ENCODE peak calls at places on chromosomes 1 and 21, in five cellular contexts. One of them, this sample, is unnamed.

GRCh38 chr1:204685236-204686006 is at the start of gene LRRN2:
- DNase-seq in pancreas: no peak
- DNase-seq in coronary artery: no peak
- DNase-seq in CD8-positive, alpha-beta memory T cell: no peak
- DNase-seq in heart right ventricle: peak; percentile 33
- DNase-seq in this sample: peak; percentile 92

GRCh38 chr21:39020751-39021474 is 162.3 kb downstream of the PSMG1 start:
- DNase-seq in pancreas: no peak
- DNase-seq in coronary artery: no peak
- DNase-seq in CD8-positive, alpha-beta memory T cell: no peak
- DNase-seq in heart right ventricle: no peak
- DNase-seq in this sample: no peak

GRCh38 chr1:52632732-52633290 is at the start of gene SHISAL2A:
- DNase-seq in pancreas: peak; percentile 61
- DNase-seq in coronary artery: no peak
- DNase-seq in CD8-positive, alpha-beta memory T cell: peak; percentile 83
- DNase-seq in heart right ventricle: peak; percentile 40
- DNase-seq in this sample: peak; percentile 65

GRCh38 chr1:39571178-39571483 is 5.5 kb downstream of the PABPC4 start:
- DNase-seq in pancreas: no peak
- DNase-seq in coronary artery: no peak
- DNase-seq in CD8-positive, alpha-beta memory T cell: no peak
- DNase-seq in heart right ventricle: no peak
- DNase-seq in this sample: no peak

GRCh38 chr1:216805233-216805632 is 82.0 kb upstream of the ESRRG start:
- DNase-seq in pancreas: no peak
- DNase-seq in coronary artery: no peak
- DNase-seq in CD8-positive, alpha-beta memory T cell: no peak
- DNase-seq in heart right ventricle: no peak
- DNase-seq in this sample: no peak

GRCh38 chr1:57485643-57486042 is 61.8 kb upstream of the DAB1 start:
- DNase-seq in pancreas: no peak
- DNase-seq in coronary artery: no peak
- DNase-seq in CD8-positive, alpha-beta memory T cell: no peak
- DNase-seq in heart right ventricle: no peak
- DNase-seq in this sample: no peak

GRCh38 chr1:248791010-248791409 is 34.7 kb downstream of the SH3BP5L start:
- DNase-seq in pancreas: no peak
- DNase-seq in coronary artery: no peak
- DNase-seq in CD8-positive, alpha-beta memory T cell: no peak
- DNase-seq in heart right ventricle: no peak
- DNase-seq in this sample: no peak

GRCh38 chr1:117570988-117571409 is 34.8 kb upstream of the TENT5C start:
- DNase-seq in pancreas: no peak
- DNase-seq in coronary artery: no peak
- DNase-seq in CD8-positive, alpha-beta memory T cell: no peak
- DNase-seq in heart right ventricle: no peak
- DNase-seq in this sample: no peak

GRCh38 chr21:17461014-17461413 is 51.8 kb upstream of the CXADR start:
- DNase-seq in pancreas: no peak
- DNase-seq in coronary artery: no peak
- DNase-seq in CD8-positive, alpha-beta memory T cell: no peak
- DNase-seq in heart right ventricle: no peak
- DNase-seq in this sample: no peak

GRCh38 chr1:206683313-206683712 is 1.4 kb upstream of the MAPKAPK2 start:
- DNase-seq in pancreas: no peak
- DNase-seq in coronary artery: no peak
- DNase-seq in CD8-positive, alpha-beta memory T cell: no peak
- DNase-seq in heart right ventricle: no peak
- DNase-seq in this sample: no peak

GRCh38 chr21:32372755-32373154 is 20.1 kb downstream of the URB1 start:
- DNase-seq in pancreas: no peak
- DNase-seq in coronary artery: no peak
- DNase-seq in CD8-positive, alpha-beta memory T cell: no peak
- DNase-seq in heart right ventricle: no peak
- DNase-seq in this sample: no peak

GRCh38 chr1:51088474-51088873 is 13.6 kb upstream of the C1orf185 start:
- DNase-seq in pancreas: no peak
- DNase-seq in coronary artery: no peak
- DNase-seq in CD8-positive, alpha-beta memory T cell: no peak
- DNase-seq in heart right ventricle: no peak
- DNase-seq in this sample: no peak

GRCh38 chr1:41713557-41714327 is 205.0 kb downstream of the HIVEP3 start:
- DNase-seq in pancreas: no peak
- DNase-seq in coronary artery: no peak
- DNase-seq in CD8-positive, alpha-beta memory T cell: no peak
- DNase-seq in heart right ventricle: no peak
- DNase-seq in this sample: peak; percentile 43

GRCh38 chr1:189939967-189940366 is 537.7 kb downstream of the BRINP3 start:
- DNase-seq in pancreas: no peak
- DNase-seq in coronary artery: no peak
- DNase-seq in CD8-positive, alpha-beta memory T cell: no peak
- DNase-seq in heart right ventricle: no peak
- DNase-seq in this sample: no peak

GRCh38 chr1:162822391-162823200 is 32.1 kb downstream of the HSD17B7 start:
- DNase-seq in pancreas: peak; percentile 56
- DNase-seq in coronary artery: peak; percentile 71
- DNase-seq in CD8-positive, alpha-beta memory T cell: no peak
- DNase-seq in heart right ventricle: peak; percentile 14
- DNase-seq in this sample: peak; percentile 74

GRCh38 chr1:92752719-92753118 is 32.2 kb downstream of the EVI5 start:
- DNase-seq in pancreas: no peak
- DNase-seq in coronary artery: no peak
- DNase-seq in CD8-positive, alpha-beta memory T cell: no peak
- DNase-seq in heart right ventricle: no peak
- DNase-seq in this sample: no peak

GRCh38 chr21:42002421-42002958 is 7.7 kb downstream of the ZBTB21 start:
- DNase-seq in pancreas: no peak
- DNase-seq in coronary artery: no peak
- DNase-seq in CD8-positive, alpha-beta memory T cell: no peak
- DNase-seq in heart right ventricle: no peak
- DNase-seq in this sample: no peak

GRCh38 chr1:203512830-203513578 is 19.1 kb downstream of the OPTC start:
- DNase-seq in pancreas: no peak
- DNase-seq in coronary artery: no peak
- DNase-seq in CD8-positive, alpha-beta memory T cell: peak; percentile 38
- DNase-seq in heart right ventricle: no peak
- DNase-seq in this sample: no peak

GRCh38 chr1:75133754-75134655 is at the start of gene LHX8:
- DNase-seq in pancreas: no peak
- DNase-seq in coronary artery: no peak
- DNase-seq in CD8-positive, alpha-beta memory T cell: no peak
- DNase-seq in heart right ventricle: no peak
- DNase-seq in this sample: peak; percentile 24

GRCh38 chr1:105100102-105100501 is 1350.4 kb downstream of the AMY1C start:
- DNase-seq in pancreas: no peak
- DNase-seq in coronary artery: no peak
- DNase-seq in CD8-positive, alpha-beta memory T cell: no peak
- DNase-seq in heart right ventricle: no peak
- DNase-seq in this sample: no peak

GRCh38 chr21:32956257-32956656 is 69.5 kb upstream of the OLIG2 start:
- DNase-seq in pancreas: no peak
- DNase-seq in coronary artery: no peak
- DNase-seq in CD8-positive, alpha-beta memory T cell: no peak
- DNase-seq in heart right ventricle: no peak
- DNase-seq in this sample: no peak

GRCh38 chr1:147168626-147169058 is 3.6 kb downstream of the PRKAB2 start:
- DNase-seq in pancreas: no peak
- DNase-seq in coronary artery: no peak
- DNase-seq in CD8-positive, alpha-beta memory T cell: no peak
- DNase-seq in heart right ventricle: no peak
- DNase-seq in this sample: no peak

GRCh38 chr1:24526940-24527542 is 24.4 kb downstream of the RCAN3 start:
- DNase-seq in pancreas: no peak
- DNase-seq in coronary artery: no peak
- DNase-seq in CD8-positive, alpha-beta memory T cell: peak; percentile 54
- DNase-seq in heart right ventricle: no peak
- DNase-seq in this sample: peak; percentile 22

GRCh38 chr1:866095-866494 is 57.6 kb upstream of the SAMD11 start:
- DNase-seq in pancreas: no peak
- DNase-seq in coronary artery: no peak
- DNase-seq in CD8-positive, alpha-beta memory T cell: no peak
- DNase-seq in heart right ventricle: no peak
- DNase-seq in this sample: no peak

GRCh38 chr1:167718926-167719691 is 2.7 kb upstream of the MPZL1 start:
- DNase-seq in pancreas: no peak
- DNase-seq in coronary artery: no peak
- DNase-seq in CD8-positive, alpha-beta memory T cell: no peak
- DNase-seq in heart right ventricle: no peak
- DNase-seq in this sample: no peak

GRCh38 chr1:29709711-29710169 is 473.4 kb downstream of the PTPRU start:
- DNase-seq in pancreas: peak; percentile 6
- DNase-seq in coronary artery: no peak
- DNase-seq in CD8-positive, alpha-beta memory T cell: no peak
- DNase-seq in heart right ventricle: no peak
- DNase-seq in this sample: no peak

GRCh38 chr1:21815724-21816311 is 3.8 kb downstream of the LDLRAD2 start:
- DNase-seq in pancreas: peak; percentile 35
- DNase-seq in coronary artery: no peak
- DNase-seq in CD8-positive, alpha-beta memory T cell: no peak
- DNase-seq in heart right ventricle: no peak
- DNase-seq in this sample: no peak

GRCh38 chr1:180951881-180952656 is 39.4 kb downstream of the KIAA1614 start:
- DNase-seq in pancreas: no peak
- DNase-seq in coronary artery: no peak
- DNase-seq in CD8-positive, alpha-beta memory T cell: peak; percentile 27
- DNase-seq in heart right ventricle: no peak
- DNase-seq in this sample: no peak

GRCh38 chr1:57831624-57832023 is 407.8 kb upstream of the DAB1 start:
- DNase-seq in pancreas: no peak
- DNase-seq in coronary artery: no peak
- DNase-seq in CD8-positive, alpha-beta memory T cell: no peak
- DNase-seq in heart right ventricle: no peak
- DNase-seq in this sample: no peak

DNA sequence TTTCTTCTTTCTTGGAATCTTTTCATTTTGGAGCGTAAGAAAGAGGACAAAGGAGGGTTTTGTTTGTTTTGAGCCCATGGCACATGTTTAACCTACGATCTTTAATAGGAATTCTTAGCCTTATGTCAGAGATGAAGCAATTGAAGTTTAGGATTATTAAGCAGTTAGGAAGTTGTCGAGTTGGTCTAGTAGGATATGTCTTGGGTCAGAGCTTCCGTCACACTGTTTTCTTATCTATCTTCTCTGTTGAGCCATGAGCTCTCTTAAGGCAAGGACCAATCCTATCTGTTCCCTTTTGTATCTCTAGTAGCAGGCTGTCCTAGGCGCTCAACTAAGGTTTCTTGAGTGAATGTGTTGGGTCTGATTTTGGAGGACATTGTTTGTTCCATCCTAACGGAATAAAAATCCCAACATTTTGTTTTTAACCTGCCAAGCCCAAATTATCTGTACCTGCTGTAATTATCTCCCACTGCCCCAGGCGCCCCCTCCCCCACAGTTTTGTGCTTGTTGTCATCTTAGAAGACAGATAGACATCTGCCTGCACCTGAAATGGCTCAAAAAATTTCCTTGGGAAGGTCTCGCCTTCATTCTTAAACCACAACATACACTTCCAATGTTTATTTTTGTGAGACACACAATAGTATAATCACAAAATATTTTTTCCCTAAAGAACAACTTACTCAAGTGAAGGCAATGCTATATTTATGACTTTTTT is 95.3 kb upstream of the GADD45A start:
- DNase-seq in pancreas: no peak
- DNase-seq in coronary artery: no peak
- DNase-seq in CD8-positive, alpha-beta memory T cell: no peak
- DNase-seq in heart right ventricle: no peak
- DNase-seq in this sample: no peak
- H3K27ac ChIP-seq in pancreas: no peak overlapping the region
- H3K27ac ChIP-seq in coronary artery: peak overlapping the region; percentile 82
- H3K27ac ChIP-seq in CD8-positive, alpha-beta memory T cell: no peak overlapping the region
- H3K27ac ChIP-seq in heart right ventricle: peak overlapping the region; percentile 36
- H3K27ac ChIP-seq in this sample: no peak overlapping the region

DNA sequence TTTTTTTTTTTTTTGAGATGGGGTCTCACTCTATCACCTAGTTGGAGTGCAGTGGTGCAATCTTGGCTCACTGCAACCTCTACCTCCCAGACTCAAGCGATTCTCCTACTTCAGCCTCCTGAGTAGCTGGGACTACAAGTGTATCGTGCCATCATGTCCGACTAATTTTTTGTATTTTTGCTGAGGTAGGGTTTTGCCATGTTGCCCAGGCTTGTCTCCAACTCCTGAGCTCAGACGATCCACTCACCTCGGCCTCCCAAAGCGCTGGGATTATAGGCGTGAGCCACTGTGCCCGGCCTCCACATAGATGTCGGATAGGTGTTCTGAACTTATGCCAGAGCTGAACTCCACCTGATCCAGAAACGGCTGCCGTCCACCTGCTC is 21.1 kb downstream of the PLEKHM2 start:
- DNase-seq in pancreas: no peak
- DNase-seq in coronary artery: no peak
- DNase-seq in CD8-positive, alpha-beta memory T cell: no peak
- DNase-seq in heart right ventricle: no peak
- DNase-seq in this sample: no peak
- H3K27ac ChIP-seq in pancreas: no peak overlapping the region
- H3K27ac ChIP-seq in coronary artery: peak overlapping the region; percentile 39
- H3K27ac ChIP-seq in CD8-positive, alpha-beta memory T cell: no peak overlapping the region
- H3K27ac ChIP-seq in heart right ventricle: peak overlapping the region; percentile 93
- H3K27ac ChIP-seq in this sample: no peak overlapping the region

GRCh38 chr1:186155594-186155993 is 219.5 kb downstream of the TPR start:
- DNase-seq in pancreas: no peak
- DNase-seq in coronary artery: no peak
- DNase-seq in CD8-positive, alpha-beta memory T cell: no peak
- DNase-seq in heart right ventricle: no peak
- DNase-seq in this sample: no peak

GRCh38 chr1:186152945-186153309 is 222.1 kb downstream of the TPR start:
- DNase-seq in pancreas: no peak
- DNase-seq in coronary artery: no peak
- DNase-seq in CD8-positive, alpha-beta memory T cell: no peak
- DNase-seq in heart right ventricle: no peak
- DNase-seq in this sample: no peak

GRCh38 chr1:186154651-186155050 is 220.4 kb downstream of the TPR start:
- DNase-seq in pancreas: no peak
- DNase-seq in coronary artery: no peak
- DNase-seq in CD8-positive, alpha-beta memory T cell: no peak
- DNase-seq in heart right ventricle: no peak
- DNase-seq in this sample: no peak

GRCh38 chr1:186146971-186147370 is 228.1 kb downstream of the TPR start:
- DNase-seq in pancreas: no peak
- DNase-seq in coronary artery: no peak
- DNase-seq in CD8-positive, alpha-beta memory T cell: no peak
- DNase-seq in heart right ventricle: no peak
- DNase-seq in this sample: no peak

GRCh38 chr1:186152227-186152944 is 222.7 kb downstream of the TPR start:
- DNase-seq in pancreas: no peak
- DNase-seq in coronary artery: no peak
- DNase-seq in CD8-positive, alpha-beta memory T cell: no peak
- DNase-seq in heart right ventricle: no peak
- DNase-seq in this sample: no peak
- H3K27ac ChIP-seq in pancreas: no peak overlapping the region
- H3K27ac ChIP-seq in coronary artery: peak overlapping the region; percentile 13
- H3K27ac ChIP-seq in CD8-positive, alpha-beta memory T cell: no peak overlapping the region
- H3K27ac ChIP-seq in heart right ventricle: no peak overlapping the region
- H3K27ac ChIP-seq in this sample: no peak overlapping the region

DNA sequence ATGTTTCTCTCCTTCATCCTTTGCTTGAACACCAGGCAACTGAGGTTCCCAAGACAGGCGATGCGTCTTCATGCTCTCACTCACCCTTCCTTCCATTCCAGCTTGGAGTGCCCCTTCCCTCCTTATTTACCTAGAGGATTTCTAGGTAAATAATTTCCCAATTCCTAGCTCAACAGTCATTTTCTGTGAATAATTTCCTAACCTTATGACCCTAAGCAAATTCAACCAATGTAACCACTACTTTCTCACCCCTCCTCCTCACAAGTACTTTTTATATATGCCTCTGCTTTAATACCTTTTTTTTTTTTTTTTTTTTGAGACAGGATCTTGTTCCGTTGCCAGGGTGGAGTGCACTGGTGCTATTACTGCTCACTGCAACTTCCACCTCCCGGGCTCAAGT is 86.7 kb downstream of the USP24 start:
- DNase-seq in pancreas: no peak
- DNase-seq in coronary artery: no peak
- DNase-seq in CD8-positive, alpha-beta memory T cell: no peak
- DNase-seq in heart right ventricle: no peak
- DNase-seq in this sample: no peak
- H3K27ac ChIP-seq in pancreas: no peak overlapping the region
- H3K27ac ChIP-seq in coronary artery: no peak overlapping the region
- H3K27ac ChIP-seq in CD8-positive, alpha-beta memory T cell: no peak overlapping the region
- H3K27ac ChIP-seq in heart right ventricle: peak overlapping the region; percentile 13
- H3K27ac ChIP-seq in this sample: no peak overlapping the region

This sample was measured in WERI-Rb-1.